ENCODE peak calls at places on chromosomes 12 and 14, in nine cellular contexts. Z is uterus, B is PC-3, G is upper lobe of right lung, O is right lobe of liver, S is HepG2, I is prostate gland, R is cardiac muscle cell, T is K562. Y is an unnamed sample. For H3K4me1, the result is how much of the 10 kb centered on the place peaks cover.

GRCh38 chr12:95738024-95738611 is 52.4 kb downstream of the NTN4 start:
- DNase-seq in Z (no peak), B (no peak), G (no peak), O (no peak), S (peak), I (no peak), R (no peak), T (no peak), Y (no peak)

GRCh38 chr12:52870361-52871290 is 21.8 kb upstream of the KRT78 start:
- DNase-seq in Z (peak), B (peak), G (peak), O (no peak), S (peak), I (peak), R (peak), T (peak), Y (peak)

GRCh38 chr12:54052745-54053624 is 650 bp upstream of the HOXC4 start:
- DNase-seq in Z (no peak), B (no peak), G (peak), O (no peak), S (no peak), I (no peak), R (no peak), T (no peak), Y (no peak)

GRCh38 chr12:52018448-52019122 is 11.8 kb downstream of the TAMALIN start:
- DNase-seq in Z (no peak), B (no peak), G (no peak), O (no peak), S (no peak), I (no peak), R (no peak), T (no peak), Y (no peak)

GRCh38 chr12:27208414-27208750 is 35.7 kb upstream of the STK38L start:
- DNase-seq in Z (no peak), B (no peak), G (no peak), O (no peak), S (no peak), I (no peak), R (no peak), T (no peak), Y (no peak)

GRCh38 chr12:122133192-122133950 is 40.6 kb downstream of the IL31 start:
- DNase-seq in Z (no peak), B (no peak), G (no peak), O (peak), S (no peak), I (no peak), R (no peak), T (no peak), Y (no peak)

GRCh38 chr14:44444454-44444853 is 62.6 kb downstream of the FSCB start:
- DNase-seq in Z (no peak), B (no peak), G (no peak), O (no peak), S (no peak), I (no peak), R (no peak), T (no peak), Y (no peak)

GRCh38 chr12:77833329-77833728 is 2.6 kb downstream of the NAV3 start:
- DNase-seq in Z (no peak), B (no peak), G (no peak), O (no peak), S (no peak), I (no peak), R (no peak), T (no peak), Y (no peak)

GRCh38 chr12:107992870-107993451 is 136.1 kb upstream of the WSCD2 start:
- DNase-seq in Z (no peak), B (peak), G (no peak), O (no peak), S (peak), I (no peak), R (peak), T (peak), Y (no peak)

GRCh38 chr12:124511259-124511985 is 56.0 kb downstream of the NCOR2 start:
- DNase-seq in Z (no peak), B (no peak), G (no peak), O (no peak), S (no peak), I (no peak), R (no peak), T (no peak), Y (no peak)

GRCh38 chr12:5977556-5977955 is 32.5 kb upstream of the ANO2 start:
- DNase-seq in Z (no peak), B (no peak), G (no peak), O (no peak), S (no peak), I (no peak), R (no peak), T (no peak), Y (no peak)

GRCh38 chr14:99189201-99189801 is 82.7 kb downstream of the BCL11B start:
- DNase-seq in Z (no peak), B (no peak), G (no peak), O (no peak), S (no peak), I (no peak), R (no peak), T (no peak), Y (peak)
- H3K4me1 ChIP-seq in Z (under half), B (under half), G (under half), O (under half), S (under half), I (under half), R (under half), T (under half), Y (half or more)

GRCh38 chr14:24145700-24146621 is at the start of gene PSME2:
- DNase-seq in Z (no peak), B (no peak), G (no peak), O (no peak), S (no peak), I (no peak), R (no peak), T (no peak), Y (no peak)

GRCh38 chr14:24144451-24144850 is 2.0 kb downstream of the PSME2 start:
- DNase-seq in Z (no peak), B (no peak), G (no peak), O (no peak), S (no peak), I (no peak), R (no peak), T (no peak), Y (no peak)

GRCh38 chr14:24146622-24146977 is 190 bp upstream of the PSME2 start:
- DNase-seq in Z (peak), B (peak), G (peak), O (peak), S (peak), I (peak), R (peak), T (peak), Y (peak)

GRCh38 chr14:24143511-24143910 is 2.1 kb upstream of the EMC9 start:
- DNase-seq in Z (no peak), B (no peak), G (no peak), O (peak), S (no peak), I (no peak), R (no peak), T (no peak), Y (no peak)

DNA sequence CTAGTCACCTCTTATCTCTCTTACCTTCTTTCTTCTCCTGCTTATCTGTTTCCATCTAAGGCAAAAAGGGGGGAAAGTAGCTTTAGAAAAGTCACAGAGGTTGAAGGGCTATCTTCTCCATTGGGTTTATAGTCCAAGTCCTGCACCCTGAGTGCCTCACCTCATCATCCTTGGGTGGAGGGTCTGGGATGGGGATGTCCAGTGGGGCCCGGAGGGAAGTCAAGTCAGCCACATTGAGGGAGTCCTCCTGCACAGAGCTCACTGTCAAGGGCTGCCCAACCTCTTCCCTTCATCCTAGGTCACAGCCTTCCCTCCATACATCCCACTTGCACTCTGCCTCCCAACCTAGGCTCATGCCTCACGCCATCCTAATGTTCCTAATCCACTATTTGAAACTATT is 1.2 kb downstream of the PSME2 start:
- DNase-seq in Z (no peak), B (no peak), G (no peak), O (no peak), S (no peak), I (no peak), R (no peak), T (no peak), Y (no peak)
- H3K4me1 ChIP-seq in Z (under half), B (under half), G (under half), O (under half), S (half or more), I (under half), R (under half), T (under half), Y (under half)

DNA sequence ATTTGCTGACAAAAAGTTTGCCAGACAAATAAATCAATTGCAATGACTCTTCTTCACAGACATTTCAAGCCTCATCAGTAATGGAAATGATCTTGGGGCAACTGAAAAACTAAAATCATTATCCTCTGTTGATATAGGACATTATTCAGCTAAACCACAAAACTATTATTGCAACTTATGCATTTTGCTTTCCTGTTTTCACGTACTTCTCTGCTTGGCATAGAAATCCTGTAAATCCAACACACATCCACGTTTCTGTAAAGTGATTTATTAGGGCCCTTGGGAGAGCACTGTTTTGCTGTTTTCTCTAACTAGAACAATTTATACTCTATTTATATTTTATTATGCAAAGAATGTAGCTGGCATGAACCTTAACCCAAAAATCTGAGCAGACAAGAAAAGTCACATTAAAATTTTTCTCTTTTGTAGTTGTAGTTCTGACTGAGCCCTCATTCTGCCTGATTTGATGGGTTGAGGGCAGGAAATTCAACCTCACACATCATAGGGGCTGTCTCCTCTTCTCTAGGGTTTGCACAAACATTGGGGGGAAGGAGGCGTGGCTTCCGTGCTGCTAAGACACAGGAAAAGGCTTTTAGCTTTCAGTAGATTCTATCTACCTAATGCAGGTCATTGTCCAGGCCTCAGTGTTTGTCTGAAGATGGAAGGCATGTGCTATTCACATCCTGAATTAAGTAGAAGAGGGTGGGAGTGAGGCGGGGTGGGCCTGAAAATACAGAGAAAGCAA is 11.5 kb upstream of the NUP107 start:
- DNase-seq in Z (no peak), B (no peak), G (no peak), O (no peak), S (no peak), I (no peak), R (no peak), T (peak), Y (peak)
- H3K4me1 ChIP-seq in Z (under half), B (under half), G (under half), O (under half), S (under half), I (under half), R (under half), T (under half), Y (under half)

GRCh38 chr12:56635539-56636117 is 5.5 kb upstream of the BAZ2A start:
- DNase-seq in Z (no peak), B (no peak), G (no peak), O (no peak), S (no peak), I (no peak), R (no peak), T (no peak), Y (no peak)

GRCh38 chr12:56634837-56635538 is 4.9 kb upstream of the BAZ2A start:
- DNase-seq in Z (peak), B (peak), G (peak), O (peak), S (peak), I (peak), R (peak), T (peak), Y (peak)

GRCh38 chr12:56633465-56634241 is 3.5 kb upstream of the BAZ2A start:
- DNase-seq in Z (no peak), B (no peak), G (no peak), O (no peak), S (no peak), I (no peak), R (no peak), T (no peak), Y (no peak)

GRCh38 chr12:56632701-56633464 is 2.8 kb upstream of the BAZ2A start:
- DNase-seq in Z (no peak), B (no peak), G (no peak), O (no peak), S (no peak), I (no peak), R (no peak), T (no peak), Y (no peak)

DNA sequence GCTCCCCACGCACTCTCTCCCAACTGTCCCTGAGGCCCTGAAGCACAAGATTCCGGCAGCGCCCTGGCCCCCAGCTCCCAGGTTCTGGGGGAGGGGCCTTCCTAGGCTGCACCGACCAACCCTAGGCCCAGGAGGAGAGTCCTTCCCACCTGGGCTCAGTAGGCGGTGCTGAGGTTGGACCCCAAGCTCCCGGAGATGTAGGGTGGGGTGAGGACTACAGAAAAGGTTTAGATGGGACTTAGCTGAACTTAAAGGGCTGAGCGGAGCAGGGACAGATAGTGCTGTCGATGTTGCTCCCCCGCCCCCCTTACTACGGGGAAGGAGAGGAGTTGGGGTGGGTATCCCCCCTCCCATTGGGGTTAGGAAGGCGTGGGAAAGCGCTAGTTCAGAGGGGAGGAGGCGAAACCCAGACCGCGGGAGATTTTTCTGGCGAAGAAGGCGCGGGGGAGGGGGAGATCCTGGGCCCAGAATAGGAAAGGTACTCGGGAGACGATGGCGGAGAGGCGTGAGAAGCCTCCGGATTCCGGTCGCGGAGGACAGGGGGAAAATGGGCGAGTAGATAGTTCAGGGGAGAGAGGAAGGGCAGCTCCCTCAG is 4.2 kb upstream of the BAZ2A start:
- DNase-seq in Z (peak), B (peak), G (peak), O (peak), S (peak), I (peak), R (peak), T (peak), Y (no peak)
- H3K4me1 ChIP-seq in Z (under half), B (under half), G (half or more), O (under half), S (under half), I (under half), R (under half), T (under half), Y (half or more)

Y was measured in effector memory CD4-positive, alpha-beta T cell.